ENCODE peak calls at places on chromosomes 11 and 22, in seven cellular contexts. One of them, this sample, is unnamed. For H3K9me3, the result is how much of the 10 kb centered on the place peaks cover.

GRCh38 chr11:43359432-43359818 is 705 bp downstream of the TTC17 start:
- DNase-seq in aorta: no peak
- DNase-seq in A673: peak
- DNase-seq in lower lobe of right lung: no peak
- DNase-seq in pancreas: no peak
- DNase-seq in body of pancreas: no peak
- DNase-seq in Peyer's patch: no peak
- DNase-seq in this sample: no peak

GRCh38 chr22:22394589-22394988 is 114.0 kb downstream of the ZNF280B start:
- DNase-seq in aorta: no peak
- DNase-seq in A673: no peak
- DNase-seq in lower lobe of right lung: no peak
- DNase-seq in pancreas: no peak
- DNase-seq in body of pancreas: no peak
- DNase-seq in Peyer's patch: no peak
- DNase-seq in this sample: no peak

GRCh38 chr11:123580557-123581275 is 73.7 kb downstream of the SCN3B start:
- DNase-seq in aorta: peak
- DNase-seq in A673: peak
- DNase-seq in lower lobe of right lung: peak
- DNase-seq in pancreas: peak
- DNase-seq in body of pancreas: peak
- DNase-seq in Peyer's patch: peak
- DNase-seq in this sample: no peak

GRCh38 chr11:69002101-69002742 is 10.8 kb downstream of the MRGPRF start:
- DNase-seq in aorta: peak
- DNase-seq in A673: no peak
- DNase-seq in lower lobe of right lung: peak
- DNase-seq in pancreas: peak
- DNase-seq in body of pancreas: peak
- DNase-seq in Peyer's patch: no peak
- DNase-seq in this sample: no peak

GRCh38 chr11:2588809-2589537 is 110.8 kb downstream of the KCNQ1OT1 start:
- DNase-seq in aorta: peak
- DNase-seq in A673: no peak
- DNase-seq in lower lobe of right lung: peak
- DNase-seq in pancreas: peak
- DNase-seq in body of pancreas: peak
- DNase-seq in Peyer's patch: peak
- DNase-seq in this sample: no peak

GRCh38 chr11:92859290-92859689 is 110.2 kb upstream of the MTNR1B start:
- DNase-seq in aorta: no peak
- DNase-seq in A673: peak
- DNase-seq in lower lobe of right lung: no peak
- DNase-seq in pancreas: no peak
- DNase-seq in body of pancreas: no peak
- DNase-seq in Peyer's patch: no peak
- DNase-seq in this sample: no peak

GRCh38 chr11:5196067-5196466 is 4.4 kb downstream of the OR51V1 start:
- DNase-seq in aorta: no peak
- DNase-seq in A673: no peak
- DNase-seq in lower lobe of right lung: no peak
- DNase-seq in pancreas: no peak
- DNase-seq in body of pancreas: no peak
- DNase-seq in Peyer's patch: no peak
- DNase-seq in this sample: no peak

GRCh38 chr22:27994481-27995331 is 75.7 kb upstream of the PITPNB start:
- DNase-seq in aorta: no peak
- DNase-seq in A673: no peak
- DNase-seq in lower lobe of right lung: peak
- DNase-seq in pancreas: no peak
- DNase-seq in body of pancreas: no peak
- DNase-seq in Peyer's patch: peak
- DNase-seq in this sample: no peak

GRCh38 chr11:131695889-131696429 is 325.5 kb downstream of the NTM start:
- DNase-seq in aorta: no peak
- DNase-seq in A673: no peak
- DNase-seq in lower lobe of right lung: no peak
- DNase-seq in pancreas: no peak
- DNase-seq in body of pancreas: no peak
- DNase-seq in Peyer's patch: no peak
- DNase-seq in this sample: no peak

GRCh38 chr11:102831128-102831708 is 12.2 kb downstream of the MMP3 start:
- DNase-seq in aorta: peak
- DNase-seq in A673: no peak
- DNase-seq in lower lobe of right lung: peak
- DNase-seq in pancreas: peak
- DNase-seq in body of pancreas: peak
- DNase-seq in Peyer's patch: peak
- DNase-seq in this sample: no peak

GRCh38 chr11:47127213-47127612 is 49.5 kb downstream of the ARFGAP2 start:
- DNase-seq in aorta: no peak
- DNase-seq in A673: no peak
- DNase-seq in lower lobe of right lung: no peak
- DNase-seq in pancreas: peak
- DNase-seq in body of pancreas: peak
- DNase-seq in Peyer's patch: no peak
- DNase-seq in this sample: no peak

GRCh38 chr11:6655790-6656580 is at the start of gene DCHS1:
- DNase-seq in aorta: peak
- DNase-seq in A673: peak
- DNase-seq in lower lobe of right lung: no peak
- DNase-seq in pancreas: no peak
- DNase-seq in body of pancreas: no peak
- DNase-seq in Peyer's patch: no peak
- DNase-seq in this sample: no peak

GRCh38 chr11:76699461-76700091 is 29.0 kb upstream of the LRRC32 start:
- DNase-seq in aorta: no peak
- DNase-seq in A673: no peak
- DNase-seq in lower lobe of right lung: no peak
- DNase-seq in pancreas: no peak
- DNase-seq in body of pancreas: no peak
- DNase-seq in Peyer's patch: no peak
- DNase-seq in this sample: no peak

GRCh38 chr11:10514713-10515112 is 26.3 kb downstream of the RNF141 start:
- DNase-seq in aorta: no peak
- DNase-seq in A673: no peak
- DNase-seq in lower lobe of right lung: no peak
- DNase-seq in pancreas: no peak
- DNase-seq in body of pancreas: no peak
- DNase-seq in Peyer's patch: no peak
- DNase-seq in this sample: no peak

GRCh38 chr22:20222764-20223420 is 45.2 kb downstream of the RTN4R start:
- DNase-seq in aorta: no peak
- DNase-seq in A673: no peak
- DNase-seq in lower lobe of right lung: no peak
- DNase-seq in pancreas: no peak
- DNase-seq in body of pancreas: no peak
- DNase-seq in Peyer's patch: no peak
- DNase-seq in this sample: no peak

GRCh38 chr11:46649180-46649738 is 31.9 kb downstream of the ATG13 start:
- DNase-seq in aorta: no peak
- DNase-seq in A673: peak
- DNase-seq in lower lobe of right lung: no peak
- DNase-seq in pancreas: peak
- DNase-seq in body of pancreas: no peak
- DNase-seq in Peyer's patch: no peak
- DNase-seq in this sample: peak

GRCh38 chr22:35727436-35727835 is 9.8 kb downstream of the APOL5 start:
- DNase-seq in aorta: no peak
- DNase-seq in A673: no peak
- DNase-seq in lower lobe of right lung: no peak
- DNase-seq in pancreas: no peak
- DNase-seq in body of pancreas: no peak
- DNase-seq in Peyer's patch: no peak
- DNase-seq in this sample: no peak

GRCh38 chr22:44411226-44412135 is 86.6 kb downstream of the RTL6 start:
- DNase-seq in aorta: no peak
- DNase-seq in A673: no peak
- DNase-seq in lower lobe of right lung: peak
- DNase-seq in pancreas: no peak
- DNase-seq in body of pancreas: no peak
- DNase-seq in Peyer's patch: peak
- DNase-seq in this sample: no peak

GRCh38 chr11:123653405-123653996 is 923 bp downstream of the SCN3B start:
- DNase-seq in aorta: no peak
- DNase-seq in A673: peak
- DNase-seq in lower lobe of right lung: no peak
- DNase-seq in pancreas: no peak
- DNase-seq in body of pancreas: no peak
- DNase-seq in Peyer's patch: no peak
- DNase-seq in this sample: no peak

GRCh38 chr11:75786101-75786736 is 17.6 kb downstream of the DGAT2 start:
- DNase-seq in aorta: no peak
- DNase-seq in A673: no peak
- DNase-seq in lower lobe of right lung: no peak
- DNase-seq in pancreas: peak
- DNase-seq in body of pancreas: peak
- DNase-seq in Peyer's patch: peak
- DNase-seq in this sample: no peak

GRCh38 chr11:73306977-73307322 is 1.1 kb upstream of the ARHGEF17 start:
- DNase-seq in aorta: no peak
- DNase-seq in A673: no peak
- DNase-seq in lower lobe of right lung: no peak
- DNase-seq in pancreas: no peak
- DNase-seq in body of pancreas: no peak
- DNase-seq in Peyer's patch: no peak
- DNase-seq in this sample: no peak

GRCh38 chr11:28100665-28101064 is 7.3 kb downstream of the KIF18A start:
- DNase-seq in aorta: no peak
- DNase-seq in A673: no peak
- DNase-seq in lower lobe of right lung: no peak
- DNase-seq in pancreas: no peak
- DNase-seq in body of pancreas: no peak
- DNase-seq in Peyer's patch: no peak
- DNase-seq in this sample: no peak

GRCh38 chr22:32409977-32410376 is 2.1 kb downstream of the RTCB start:
- DNase-seq in aorta: no peak
- DNase-seq in A673: no peak
- DNase-seq in lower lobe of right lung: no peak
- DNase-seq in pancreas: no peak
- DNase-seq in body of pancreas: no peak
- DNase-seq in Peyer's patch: peak
- DNase-seq in this sample: no peak
- H3K4me3 ChIP-seq in aorta: no peak
- H3K4me3 ChIP-seq in A673: no peak
- H3K4me3 ChIP-seq in lower lobe of right lung: no peak
- H3K4me3 ChIP-seq in pancreas: no peak
- H3K4me3 ChIP-seq in body of pancreas: no peak
- H3K4me3 ChIP-seq in Peyer's patch: no peak
- H3K4me3 ChIP-seq in this sample: no peak

GRCh38 chr11:111737877-111738205 is 28.3 kb downstream of the PPP2R1B start:
- DNase-seq in aorta: no peak
- DNase-seq in A673: no peak
- DNase-seq in lower lobe of right lung: no peak
- DNase-seq in pancreas: no peak
- DNase-seq in body of pancreas: no peak
- DNase-seq in Peyer's patch: no peak
- DNase-seq in this sample: no peak
- H3K27ac ChIP-seq in aorta: no peak
- H3K27ac ChIP-seq in A673: no peak
- H3K27ac ChIP-seq in lower lobe of right lung: peak
- H3K27ac ChIP-seq in pancreas: peak
- H3K27ac ChIP-seq in body of pancreas: peak
- H3K27ac ChIP-seq in Peyer's patch: peak
- H3K27ac ChIP-seq in this sample: peak

DNA sequence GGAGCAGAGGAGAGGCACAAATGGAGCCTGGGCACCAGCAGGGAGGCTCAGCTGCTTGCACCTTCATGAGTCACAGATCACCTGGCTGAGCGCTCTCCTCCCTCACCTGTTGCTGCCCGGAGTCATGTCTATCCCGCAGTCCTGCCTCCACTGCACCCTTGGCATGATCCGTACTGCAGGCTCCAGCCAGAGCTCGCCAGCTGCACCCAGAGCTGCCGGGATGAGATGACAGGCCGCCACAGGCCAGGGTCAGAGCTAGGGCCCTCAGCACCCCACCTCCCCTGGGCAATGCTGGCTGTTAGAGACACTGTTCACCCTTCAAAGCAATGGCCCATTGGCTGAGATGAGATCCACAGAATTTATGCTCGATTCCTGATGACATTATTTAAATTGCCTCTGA is 702.8 kb downstream of the TBC1D22A start:
- DNase-seq in aorta: no peak
- DNase-seq in A673: no peak
- DNase-seq in lower lobe of right lung: no peak
- DNase-seq in pancreas: no peak
- DNase-seq in body of pancreas: no peak
- DNase-seq in Peyer's patch: no peak
- DNase-seq in this sample: no peak
- H3K9me3 ChIP-seq in aorta: under half
- H3K9me3 ChIP-seq in A673: under half
- H3K9me3 ChIP-seq in lower lobe of right lung: under half
- H3K9me3 ChIP-seq in pancreas: under half
- H3K9me3 ChIP-seq in body of pancreas: under half
- H3K9me3 ChIP-seq in Peyer's patch: under half
- H3K9me3 ChIP-seq in this sample: under half

GRCh38 chr22:47155131-47155885 is 392.9 kb downstream of the TBC1D22A start:
- DNase-seq in aorta: no peak
- DNase-seq in A673: no peak
- DNase-seq in lower lobe of right lung: no peak
- DNase-seq in pancreas: no peak
- DNase-seq in body of pancreas: no peak
- DNase-seq in Peyer's patch: no peak
- DNase-seq in this sample: no peak
- H3K4me3 ChIP-seq in aorta: peak
- H3K4me3 ChIP-seq in A673: no peak
- H3K4me3 ChIP-seq in lower lobe of right lung: no peak
- H3K4me3 ChIP-seq in pancreas: no peak
- H3K4me3 ChIP-seq in body of pancreas: no peak
- H3K4me3 ChIP-seq in Peyer's patch: no peak
- H3K4me3 ChIP-seq in this sample: peak

GRCh38 chr11:59810911-59811259 is 307 bp upstream of the MRPL16 start:
- DNase-seq in aorta: no peak
- DNase-seq in A673: no peak
- DNase-seq in lower lobe of right lung: no peak
- DNase-seq in pancreas: no peak
- DNase-seq in body of pancreas: no peak
- DNase-seq in Peyer's patch: no peak
- DNase-seq in this sample: no peak
- H3K27ac ChIP-seq in aorta: no peak
- H3K27ac ChIP-seq in A673: peak
- H3K27ac ChIP-seq in lower lobe of right lung: peak
- H3K27ac ChIP-seq in pancreas: peak
- H3K27ac ChIP-seq in body of pancreas: peak
- H3K27ac ChIP-seq in Peyer's patch: peak
- H3K27ac ChIP-seq in this sample: no peak